ENCODE peak calls at places on chromosomes 6 and 20, in seven cellular contexts. R is fibroblast of mammary gland; N is A549; Q is NB4; I is GM23338; T is CD8-positive, alpha-beta T cell; U is coronary artery. M is an unnamed sample.

GRCh38 chr6:51865176-51865575 is 222.2 kb downstream of the PKHD1 start:
- DNase-seq in R (no peak), N (no peak), Q (no peak), I (no peak), T (no peak), U (no peak), M (no peak)

GRCh38 chr6:40431706-40432105 is 155.5 kb downstream of the LRFN2 start:
- DNase-seq in R (no peak), N (no peak), Q (no peak), I (no peak), T (no peak), U (no peak), M (no peak)

GRCh38 chr20:39876974-39877615 is 811.9 kb downstream of the MAFB start:
- DNase-seq in R (no peak), N (no peak), Q (no peak), I (no peak), T (no peak), U (no peak), M (no peak)

GRCh38 chr6:137903933-137904821 is 37.1 kb downstream of the TNFAIP3 start:
- DNase-seq in R (peak), N (no peak), Q (peak), I (no peak), T (no peak), U (no peak), M (peak)

GRCh38 chr20:12970372-12970821 is 38.4 kb upstream of the SPTLC3 start:
- DNase-seq in R (peak), N (peak), Q (peak), I (peak), T (no peak), U (no peak), M (peak)

GRCh38 chr6:156729248-156729647 is 47.9 kb upstream of the ARID1B start:
- DNase-seq in R (peak), N (no peak), Q (peak), I (no peak), T (no peak), U (no peak), M (peak)

GRCh38 chr6:152268846-152269442 is 368.2 kb downstream of the SYNE1 start:
- DNase-seq in R (peak), N (no peak), Q (no peak), I (no peak), T (no peak), U (no peak), M (no peak)

GRCh38 chr6:122878809-122879208 is 89.8 kb downstream of the SMPDL3A start:
- DNase-seq in R (no peak), N (no peak), Q (no peak), I (no peak), T (no peak), U (no peak), M (no peak)

GRCh38 chr6:150118642-150119041 is 24.2 kb upstream of the PPP1R14C start:
- DNase-seq in R (no peak), N (no peak), Q (no peak), I (no peak), T (no peak), U (peak), M (no peak)

GRCh38 chr6:24583463-24584389 is 62.3 kb downstream of the KIAA0319 start:
- DNase-seq in R (peak), N (peak), Q (peak), I (peak), T (peak), U (no peak), M (peak)

GRCh38 chr6:73203098-73203497 is 22.2 kb downstream of the KHDC1L start:
- DNase-seq in R (no peak), N (no peak), Q (peak), I (no peak), T (no peak), U (no peak), M (no peak)

GRCh38 chr20:63864978-63865640 is at the start of gene TPD52L2:
- DNase-seq in R (peak), N (peak), Q (peak), I (peak), T (peak), U (peak), M (peak)

GRCh38 chr20:25739615-25740320 is 43.1 kb upstream of the ZNF337 start:
- DNase-seq in R (peak), N (no peak), Q (no peak), I (no peak), T (no peak), U (no peak), M (no peak)

GRCh38 chr20:48404598-48404997 is 423.2 kb downstream of the PREX1 start:
- DNase-seq in R (no peak), N (peak), Q (peak), I (peak), T (no peak), U (no peak), M (peak)

GRCh38 chr6:158660331-158660730 is 10.5 kb downstream of the SYTL3 start:
- DNase-seq in R (peak), N (peak), Q (peak), I (peak), T (peak), U (no peak), M (peak)

GRCh38 chr20:25250508-25250907 is 2.6 kb downstream of the PYGB start:
- DNase-seq in R (peak), N (no peak), Q (no peak), I (no peak), T (no peak), U (no peak), M (no peak)

DNA sequence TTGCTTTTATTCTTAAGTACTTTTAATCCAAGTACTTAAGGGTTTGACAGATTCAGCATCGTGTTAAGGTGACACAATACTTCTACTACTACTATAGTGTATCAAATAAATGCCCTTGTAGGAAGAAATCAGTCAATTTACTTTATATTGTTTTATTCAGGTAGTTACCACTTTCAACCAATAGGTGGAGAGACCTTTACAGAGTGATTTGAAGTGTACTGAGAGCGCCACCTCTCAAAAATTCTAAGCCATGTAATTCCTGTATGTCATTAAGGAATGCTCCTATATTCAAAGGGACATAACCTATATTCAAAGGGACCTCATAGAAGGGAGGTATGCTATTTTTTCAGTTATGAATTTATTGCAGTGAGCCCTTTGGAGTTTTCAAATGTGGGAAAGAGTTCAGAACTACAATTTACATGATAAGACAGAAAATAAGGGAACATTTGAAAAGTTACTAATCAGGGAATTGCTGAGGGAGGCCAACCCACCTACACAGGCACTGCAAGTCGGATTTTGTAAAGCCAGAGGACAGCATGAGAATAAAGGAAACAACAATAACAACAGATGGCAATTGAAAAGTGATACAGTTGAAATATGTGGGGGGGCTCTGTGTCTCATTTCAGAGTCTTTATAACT is 955.6 kb downstream of the TBC1D32 start:
- DNase-seq in R (peak), N (peak), Q (peak), I (peak), T (no peak), U (no peak), M (peak)
- TF ChIP-seq CTCF in R (peak), N (peak), Q (peak), I (peak), T (no peak), U (no peak), M (peak)

DNA sequence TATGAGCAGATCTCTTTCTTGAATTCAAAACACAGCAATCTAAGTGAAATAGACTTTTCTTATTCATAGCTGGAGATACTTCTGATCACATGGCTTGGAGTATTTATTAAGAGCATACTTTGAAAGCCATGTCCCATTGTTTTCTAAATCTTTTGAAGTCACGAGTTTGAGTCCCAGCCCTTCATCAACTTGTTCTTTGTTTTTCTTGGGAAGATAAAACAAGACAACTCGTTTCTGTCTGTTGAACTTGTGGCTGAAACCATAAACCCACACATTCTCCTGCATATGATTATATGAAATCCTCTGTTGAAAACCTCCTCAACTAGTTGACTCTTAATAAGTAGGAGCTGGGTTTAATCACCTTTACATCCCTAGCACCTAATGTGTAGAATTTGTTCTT is 3.3 kb downstream of the RNF144B start:
- DNase-seq in R (no peak), N (no peak), Q (no peak), I (no peak), T (no peak), U (no peak), M (no peak)
- H3K4me3 ChIP-seq in R (no peak), N (no peak), Q (no peak), I (no peak), T (no peak), U (peak), M (no peak)

DNA sequence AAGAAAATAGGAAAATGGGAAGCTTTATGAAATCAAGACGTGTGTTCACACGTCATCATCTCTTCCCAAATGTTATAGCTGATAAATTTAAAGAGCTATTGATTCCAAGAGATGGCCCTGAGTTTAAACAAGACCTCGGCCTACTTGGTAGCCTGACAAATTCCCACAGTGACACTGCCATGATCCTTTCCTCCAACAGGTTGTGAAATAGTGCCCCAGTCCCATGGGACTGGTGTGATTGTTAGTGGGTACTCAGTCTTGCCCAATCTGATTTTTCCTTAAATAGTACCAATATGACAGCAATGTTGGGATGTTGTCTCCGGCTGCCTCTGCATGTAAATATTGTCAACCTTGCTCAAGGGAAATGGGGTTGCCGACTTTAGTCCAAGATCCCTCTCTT is 34.5 kb downstream of the RIOK1 start:
- DNase-seq in R (no peak), N (no peak), Q (peak), I (no peak), T (no peak), U (no peak), M (no peak)
- TF ChIP-seq CTCF in R (no peak), N (no peak), Q (no peak), I (no peak), T (no peak), U (no peak), M (no peak)

GRCh38 chr6:82397962-82398692 is 34.5 kb downstream of the TPBG start:
- DNase-seq in R (peak), N (no peak), Q (no peak), I (no peak), T (no peak), U (no peak), M (no peak)

DNA sequence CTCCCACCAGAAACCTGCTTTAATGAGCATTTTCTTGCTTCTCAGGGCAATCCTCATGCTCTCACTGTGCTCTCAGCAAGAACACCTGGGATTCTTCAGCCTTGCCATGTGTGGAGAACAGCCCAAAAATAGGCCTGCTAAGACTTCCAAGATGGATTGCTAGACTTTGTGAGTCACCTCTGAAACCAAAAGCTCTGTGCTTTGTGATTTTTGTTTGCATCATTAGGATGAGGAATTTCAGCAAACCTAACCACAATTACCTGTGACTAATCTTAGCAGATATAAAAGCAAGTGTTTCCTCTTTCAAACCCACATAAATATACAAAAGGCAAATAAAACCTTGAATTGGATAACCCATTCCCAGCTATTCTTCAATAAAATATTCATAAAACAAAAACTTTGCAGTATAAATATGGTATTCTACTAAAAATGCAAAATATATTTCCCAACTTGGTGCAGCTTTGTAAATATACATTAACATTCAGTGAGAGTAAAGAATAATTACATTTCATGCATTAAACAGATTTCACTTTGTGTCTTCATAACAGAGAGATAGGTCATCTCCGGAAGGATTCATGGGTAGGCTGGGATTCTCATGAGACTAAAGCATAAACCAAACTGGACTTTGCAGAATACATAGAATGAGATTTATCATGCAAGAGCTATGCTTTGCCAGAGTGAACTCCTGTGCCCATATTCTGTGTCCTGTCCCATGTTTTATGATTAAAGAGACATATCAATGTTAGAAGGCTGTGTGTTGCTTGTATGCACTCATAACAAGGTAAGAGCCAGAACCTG is 33.5 kb downstream of the TPBG start:
- DNase-seq in R (peak), N (peak), Q (no peak), I (no peak), T (no peak), U (no peak), M (peak)
- H3K4me3 ChIP-seq in R (peak), N (no peak), Q (no peak), I (no peak), T (no peak), U (no peak), M (no peak)

GRCh38 chr6:163709693-163710092 is 295.2 kb downstream of the QKI start:
- DNase-seq in R (no peak), N (no peak), Q (peak), I (no peak), T (no peak), U (no peak), M (no peak)
- TF ChIP-seq CTCF in R (no peak), N (no peak), Q (no peak), I (no peak), T (no peak), U (no peak), M (no peak)

DNA sequence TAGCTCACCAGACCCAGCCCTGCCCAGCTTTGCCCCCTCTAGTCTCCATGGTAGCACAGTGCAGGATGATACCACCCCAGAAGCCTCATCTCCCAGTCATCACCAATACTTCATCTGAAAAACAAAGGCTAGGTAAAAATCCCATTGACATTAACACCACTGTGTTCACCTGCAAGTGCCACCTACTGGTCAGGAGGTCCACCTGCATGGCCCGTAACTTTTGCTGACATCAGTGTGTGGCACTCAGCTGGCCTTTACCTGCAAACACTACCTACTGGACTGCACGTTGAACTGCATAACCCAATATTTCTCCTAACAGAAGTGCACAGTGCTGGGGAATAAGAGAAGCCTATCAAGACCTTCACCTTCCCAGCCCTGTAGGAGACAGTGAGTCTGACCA is 234.7 kb upstream of the ADGRB3 start:
- DNase-seq in R (no peak), N (no peak), Q (peak), I (peak), T (no peak), U (no peak), M (peak)
- H3K4me3 ChIP-seq in R (no peak), N (no peak), Q (no peak), I (no peak), T (no peak), U (no peak), M (no peak)

GRCh38 chr6:5003604-5004372 is at the start of gene RPP40:
- DNase-seq in R (peak), N (peak), Q (peak), I (peak), T (peak), U (peak), M (peak)
- TF ChIP-seq CTCF in R (peak), N (peak), Q (peak), I (peak), T (peak), U (peak), M (peak)

DNA sequence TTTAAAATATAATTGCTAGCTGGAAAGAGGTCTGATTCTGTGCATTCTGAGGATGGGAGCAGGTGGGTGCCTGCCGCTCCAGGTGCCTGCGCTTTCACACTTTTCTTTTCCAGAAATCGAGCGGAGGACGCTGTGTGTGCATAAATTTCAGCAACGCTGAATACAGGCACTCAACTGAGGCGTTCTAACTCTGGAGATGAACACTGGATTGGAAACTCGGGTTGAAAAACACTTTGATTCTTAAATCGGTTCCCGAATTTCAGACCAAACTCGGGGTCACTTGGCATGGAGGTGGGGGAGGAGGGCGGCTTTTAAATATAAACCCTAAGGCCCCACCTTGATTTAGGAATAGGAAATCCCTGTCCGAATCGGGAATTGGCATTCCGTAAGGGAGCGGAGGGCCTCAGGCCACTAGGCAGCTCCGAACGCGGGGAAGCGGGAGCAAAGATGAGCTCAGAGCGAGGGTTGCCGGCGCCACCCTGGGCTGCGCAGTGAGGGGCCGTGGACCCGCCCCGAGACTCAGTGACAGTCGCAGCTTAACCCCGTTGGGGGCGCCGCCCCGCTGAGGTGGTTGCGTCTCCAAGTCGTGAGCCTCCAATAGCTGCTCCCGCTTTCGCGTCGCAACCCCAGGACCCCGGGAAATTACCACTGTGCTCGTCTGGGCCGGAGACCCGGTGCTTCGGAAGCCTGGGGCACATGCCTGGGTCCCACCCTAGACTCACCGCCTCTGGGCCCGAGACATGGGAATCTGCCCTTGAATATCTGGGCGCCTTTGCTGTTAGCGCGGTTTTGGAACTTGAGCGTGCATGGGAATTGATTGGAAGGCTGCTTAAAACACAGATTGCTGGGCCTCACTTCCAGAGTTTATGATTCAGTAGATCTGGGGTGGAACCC is 4.5 kb upstream of the SIM1 start:
- DNase-seq in R (no peak), N (no peak), Q (no peak), I (peak), T (no peak), U (no peak), M (no peak)
- H3K4me3 ChIP-seq in R (no peak), N (no peak), Q (no peak), I (peak), T (no peak), U (no peak), M (no peak)

DNA sequence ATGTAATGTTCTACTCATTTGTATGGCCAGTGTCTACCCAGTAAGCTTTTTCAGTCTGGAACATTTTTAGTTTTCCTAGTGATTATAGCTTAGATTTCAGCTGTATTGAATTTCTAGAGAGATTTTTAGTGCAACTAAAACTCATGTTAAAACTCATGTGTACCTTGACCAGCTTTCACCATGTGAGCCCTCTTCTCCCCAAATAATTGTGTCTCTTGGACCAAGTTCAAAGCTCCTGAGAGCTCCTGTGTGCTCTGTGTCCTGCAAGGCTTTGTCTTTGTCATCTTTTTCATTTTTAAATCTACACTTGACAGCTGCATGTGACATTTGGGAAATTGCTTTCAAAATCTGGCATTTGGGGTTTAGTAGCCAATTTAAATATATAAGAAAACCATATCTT is 118.3 kb upstream of the TIAM2 start:
- DNase-seq in R (no peak), N (no peak), Q (no peak), I (no peak), T (no peak), U (no peak), M (no peak)
- TF ChIP-seq CTCF in R (no peak), N (no peak), Q (no peak), I (no peak), T (no peak), U (no peak), M (no peak)

M was measured in GM12865.